ENCODE peak calls at places on chromosomes 5 and 9, in seven cellular contexts. J is GM23248; R is CD4-positive, CD25-positive, alpha-beta regulatory T cell; L is DND-41; Q is upper lobe of right lung; O is OCI-LY7; Y is keratinocyte. E is an unnamed sample.

GRCh38 chr9:92600075-92600741 is 64.4 kb upstream of the ECM2 start:
- DNase-seq in J (no peak), R (no peak), L (no peak), Q (no peak), O (no peak), Y (no peak), E (no peak)

GRCh38 chr5:175465282-175465681 is 13.1 kb upstream of the SFXN1 start:
- DNase-seq in J (no peak), R (no peak), L (no peak), Q (no peak), O (no peak), Y (no peak), E (no peak)

GRCh38 chr9:14423816-14424261 is 109.9 kb upstream of the NFIB start:
- DNase-seq in J (peak), R (no peak), L (no peak), Q (no peak), O (no peak), Y (no peak), E (no peak)

GRCh38 chr5:59319286-59319685 is 574.2 kb downstream of the PDE4D start:
- DNase-seq in J (no peak), R (no peak), L (no peak), Q (no peak), O (no peak), Y (no peak), E (no peak)

GRCh38 chr9:81559741-81560140 is 129.6 kb downstream of the TLE1 start:
- DNase-seq in J (peak), R (no peak), L (no peak), Q (no peak), O (no peak), Y (peak), E (no peak)

GRCh38 chr5:158234323-158235158 is 375.6 kb upstream of the CLINT1 start:
- DNase-seq in J (peak), R (no peak), L (peak), Q (no peak), O (peak), Y (no peak), E (no peak)

GRCh38 chr5:13653709-13654108 is 290.8 kb downstream of the DNAH5 start:
- DNase-seq in J (no peak), R (no peak), L (no peak), Q (no peak), O (no peak), Y (no peak), E (no peak)

GRCh38 chr5:1665231-1665630 is 134.4 kb downstream of the MRPL36 start:
- DNase-seq in J (no peak), R (no peak), L (no peak), Q (peak), O (no peak), Y (no peak), E (no peak)

GRCh38 chr5:683619-684481 is 9.3 kb downstream of the TPPP start:
- DNase-seq in J (no peak), R (no peak), L (no peak), Q (peak), O (no peak), Y (no peak), E (peak)

GRCh38 chr5:38724301-38725030 is 121.3 kb upstream of the OSMR start:
- DNase-seq in J (peak), R (no peak), L (no peak), Q (no peak), O (no peak), Y (no peak), E (no peak)

GRCh38 chr5:86671536-86671935 is 53.8 kb downstream of the COX7C start:
- DNase-seq in J (no peak), R (no peak), L (no peak), Q (no peak), O (no peak), Y (no peak), E (no peak)

GRCh38 chr9:38651400-38652042 is 31.1 kb upstream of the ANKRD18A start:
- DNase-seq in J (no peak), R (no peak), L (no peak), Q (no peak), O (no peak), Y (no peak), E (peak)

GRCh38 chr5:180605554-180606214 is 14.4 kb upstream of the SCGB3A1 start:
- DNase-seq in J (peak), R (peak), L (peak), Q (peak), O (peak), Y (peak), E (no peak)

GRCh38 chr5:137695651-137696428 is 40.0 kb downstream of the KLHL3 start:
- DNase-seq in J (no peak), R (peak), L (peak), Q (no peak), O (no peak), Y (no peak), E (no peak)

GRCh38 chr9:80020056-80020455 is 448.3 kb downstream of the TLE4 start:
- DNase-seq in J (no peak), R (no peak), L (no peak), Q (no peak), O (no peak), Y (no peak), E (no peak)

GRCh38 chr9:93491593-93492232 is 38.3 kb upstream of the FAM120AOS start:
- DNase-seq in J (no peak), R (no peak), L (no peak), Q (no peak), O (no peak), Y (no peak), E (no peak)

GRCh38 chr5:154359222-154359583 is 86.6 kb upstream of the SAP30L start:
- DNase-seq in J (no peak), R (no peak), L (no peak), Q (no peak), O (no peak), Y (no peak), E (no peak)

DNA sequence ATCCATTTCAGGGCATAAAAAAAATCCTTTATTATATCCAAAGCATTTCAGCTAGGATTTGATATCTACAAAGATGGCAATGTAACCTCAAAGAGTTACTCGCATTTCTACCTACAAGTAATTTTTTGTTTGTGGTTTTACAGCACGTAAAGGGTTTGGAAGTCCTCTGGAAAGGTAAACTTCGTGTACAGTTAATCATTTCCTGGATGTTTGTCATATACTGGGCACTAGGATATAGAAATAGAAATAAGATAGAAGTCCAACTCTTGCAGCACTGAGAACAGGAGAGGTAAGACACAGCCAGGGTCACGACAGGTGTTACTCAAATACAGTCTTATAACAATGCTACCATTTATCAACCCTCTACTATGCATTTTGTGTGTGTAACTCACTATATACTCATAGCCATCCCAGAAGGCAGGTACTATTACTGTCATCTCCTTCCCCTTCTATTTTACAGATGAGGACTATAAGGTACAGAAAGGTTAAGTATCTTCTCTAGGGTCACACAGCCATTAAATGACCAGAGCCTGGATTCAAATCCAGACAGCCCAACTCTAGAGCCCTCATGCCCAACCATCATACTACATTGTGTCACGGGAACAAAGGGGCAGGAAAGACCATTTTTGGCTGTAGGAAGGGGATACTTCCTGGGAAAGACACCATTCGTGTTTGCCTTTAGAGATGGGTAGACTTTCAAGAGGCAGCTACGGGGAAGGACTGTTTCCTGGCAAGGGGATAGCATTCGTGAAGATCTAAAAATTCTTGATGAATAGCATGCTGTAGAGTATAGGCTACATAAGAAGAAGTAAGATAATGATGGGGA is 19.0 kb downstream of the NDUFA8 start:
- DNase-seq in J (no peak), R (no peak), L (no peak), Q (no peak), O (no peak), Y (no peak), E (no peak)
- H3K4me3 ChIP-seq in J (no peak), R (no peak), L (no peak), Q (no peak), O (no peak), Y (no peak), E (no peak)

DNA sequence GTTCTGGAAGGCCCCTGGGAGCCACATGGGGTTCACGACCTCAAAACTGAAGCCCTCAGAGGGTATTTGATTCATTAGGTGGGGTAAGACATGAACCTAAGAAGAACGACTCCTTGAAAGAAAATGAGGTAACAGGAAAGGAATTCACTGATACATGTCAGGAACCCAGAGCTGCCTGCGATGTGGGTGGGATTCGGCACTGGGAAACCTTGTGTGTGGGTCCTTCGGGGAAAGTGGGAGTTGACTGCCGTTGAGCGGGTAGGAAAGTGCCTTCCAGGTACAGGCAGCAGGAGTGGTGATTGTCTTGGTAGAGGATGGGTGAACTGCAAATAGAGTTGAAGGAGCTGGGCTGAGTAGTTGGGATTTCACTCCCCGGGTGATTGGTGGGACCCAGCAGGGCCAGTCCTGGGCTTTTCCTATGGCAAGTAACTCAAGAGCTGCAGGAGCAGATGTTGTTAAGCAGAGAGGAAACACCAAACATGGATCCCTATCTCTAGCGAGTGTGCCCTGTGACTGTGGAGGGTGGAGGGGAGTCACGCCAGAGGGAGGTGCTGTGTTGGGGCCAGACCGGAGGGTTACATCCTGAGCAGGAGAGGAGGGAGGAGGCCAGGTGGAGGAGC is 30.8 kb downstream of the ANKRD33B start:
- DNase-seq in J (no peak), R (no peak), L (peak), Q (no peak), O (no peak), Y (no peak), E (no peak)
- H3K27ac ChIP-seq in J (peak), R (no peak), L (peak), Q (no peak), O (no peak), Y (peak), E (peak)

GRCh38 chr5:160628295-160629006 is 206.8 kb downstream of the PTTG1 start:
- DNase-seq in J (no peak), R (no peak), L (no peak), Q (no peak), O (no peak), Y (no peak), E (no peak)
- H3K4me3 ChIP-seq in J (no peak), R (no peak), L (no peak), Q (no peak), O (no peak), Y (no peak), E (no peak)

DNA sequence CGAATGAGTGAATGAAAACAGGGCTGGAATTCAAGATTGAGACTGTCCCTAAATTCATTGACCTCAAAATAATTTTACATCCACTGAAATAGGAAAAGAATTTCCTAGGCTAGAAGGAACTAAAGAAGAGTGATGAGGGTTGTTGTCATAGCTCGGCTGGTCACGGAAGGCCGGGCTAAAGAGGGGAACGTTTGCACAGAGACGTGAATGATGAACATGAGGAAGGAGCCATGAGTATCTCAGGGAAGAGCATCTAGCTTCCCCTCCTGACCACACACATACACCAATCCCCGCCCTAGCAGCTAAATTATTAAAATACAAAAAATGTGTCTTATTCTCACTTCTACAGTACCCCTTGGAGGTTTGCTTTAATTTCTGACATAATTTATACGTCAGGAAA is 124.4 kb upstream of the ABCA1 start:
- DNase-seq in J (no peak), R (no peak), L (no peak), Q (no peak), O (no peak), Y (no peak), E (no peak)
- H3K27ac ChIP-seq in J (no peak), R (no peak), L (no peak), Q (no peak), O (no peak), Y (peak), E (no peak)

DNA sequence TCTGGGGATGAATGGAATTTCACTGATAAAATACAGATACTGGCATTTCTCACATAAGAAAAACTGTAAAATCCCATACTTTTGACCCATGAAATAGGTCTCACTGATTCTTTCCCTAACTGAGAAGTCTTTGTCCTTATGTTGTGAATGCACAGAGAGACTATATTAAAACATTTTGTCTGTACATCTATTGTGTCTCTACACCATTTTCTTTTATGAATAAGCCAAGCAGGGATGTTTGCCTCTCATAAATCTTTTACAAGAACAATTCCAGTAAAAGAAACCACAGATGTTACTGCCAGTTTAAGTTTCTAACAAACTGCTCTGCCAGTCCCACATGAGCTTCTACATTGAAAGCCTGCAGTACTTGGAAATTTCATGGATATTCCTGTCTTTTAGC is 415.4 kb upstream of the ADAMTSL1 start:
- DNase-seq in J (no peak), R (no peak), L (no peak), Q (no peak), O (no peak), Y (no peak), E (no peak)
- H3K4me3 ChIP-seq in J (no peak), R (no peak), L (no peak), Q (no peak), O (no peak), Y (no peak), E (no peak)

DNA sequence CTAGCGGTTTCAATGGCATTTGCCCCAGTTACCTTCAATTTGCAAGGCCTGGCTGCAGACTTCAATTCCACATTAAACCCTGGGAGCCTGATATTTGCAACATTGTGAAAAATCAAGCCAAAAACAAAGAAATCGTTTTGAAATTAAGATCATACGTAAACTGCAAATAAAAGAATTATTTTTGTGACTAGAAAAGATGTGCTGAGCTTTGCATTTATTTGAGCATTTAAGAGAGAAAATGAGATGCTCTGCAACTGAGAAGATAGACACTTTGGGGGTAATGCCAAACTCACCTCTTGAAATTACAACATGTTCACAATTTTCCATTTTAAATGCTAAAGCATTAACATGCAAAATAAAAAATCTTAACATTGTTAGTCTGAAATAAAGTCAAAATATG is 46.6 kb downstream of the CSNK1A1 start:
- DNase-seq in J (no peak), R (no peak), L (no peak), Q (no peak), O (no peak), Y (no peak), E (no peak)
- H3K27ac ChIP-seq in J (peak), R (no peak), L (no peak), Q (no peak), O (no peak), Y (no peak), E (peak)

E was measured in left ventricle myocardium inferior.